ENCODE peak calls at places on chromosomes 5 and 9, in seven cellular contexts. G is midbrain, U is prostate gland, B is transverse colon, N is activated gamma-delta T cell treated with Interleukin-2 at 50 U/mL for 16 hours, H is cardiac muscle cell, O is BE2C. J is an unnamed sample.

GRCh38 chr5:156328176-156328575 is 1.2 kb downstream of the SGCD start:
- DNase-seq in G (no peak), O (no peak), N (no peak), H (no peak), U (no peak), B (no peak), J (no peak)

GRCh38 chr5:145478651-145479050 is 356.5 kb downstream of the PRELID2 start:
- DNase-seq in G (no peak), N (no peak), H (no peak), B (no peak), U (no peak), O (no peak), J (no peak)

GRCh38 chr5:93532370-93532769 is 48.6 kb downstream of the NR2F1-AS1 start:
- DNase-seq in B (peak; percentile 47), H (peak; percentile 98), G (peak; percentile 76), O (no peak), N (no peak), U (peak; percentile 26), J (no peak)

GRCh38 chr9:70352356-70352755 is 62.1 kb downstream of the KLF9 start:
- DNase-seq in N (no peak), B (no peak), O (no peak), G (no peak), H (peak; percentile 54), U (no peak), J (no peak)

GRCh38 chr5:111201705-111202104 is 22.5 kb upstream of the CAMK4 start:
- DNase-seq in G (no peak), N (no peak), H (no peak), O (no peak), B (no peak), U (no peak), J (no peak)

GRCh38 chr5:132134384-132134783 is 60.8 kb downstream of the CSF2 start:
- DNase-seq in N (no peak), B (no peak), G (no peak), U (no peak), H (peak; percentile 40), O (no peak), J (no peak)

GRCh38 chr5:55191165-55191564 is 18.2 kb upstream of the CDC20B start:
- DNase-seq in U (no peak), N (no peak), O (no peak), B (no peak), G (no peak), H (no peak), J (no peak)

GRCh38 chr9:123929177-123929869 is 603 bp downstream of the DENND1A start:
- DNase-seq in G (peak; percentile 44), N (peak; percentile 7), O (no peak), B (peak; percentile 44), H (no peak), U (no peak), J (no peak)

GRCh38 chr9:14296462-14296861 is 17.5 kb downstream of the NFIB start:
- DNase-seq in B (no peak), N (no peak), H (no peak), G (no peak), O (peak; percentile 32), U (no peak), J (no peak)

GRCh38 chr9:131732061-131732526 is 7.8 kb downstream of the RAPGEF1 start:
- DNase-seq in U (peak; percentile 87), N (no peak), H (no peak), G (no peak), O (no peak), B (peak; percentile 57), J (no peak)

GRCh38 chr5:54644226-54644625 is 126.7 kb downstream of the SNX18 start:
- DNase-seq in H (peak; percentile 63), O (no peak), U (no peak), N (no peak), G (no peak), B (no peak), J (no peak)

GRCh38 chr5:90248640-90249039 is 160.9 kb downstream of the CETN3 start:
- DNase-seq in G (no peak), N (no peak), U (no peak), B (no peak), H (no peak), O (no peak), J (no peak)

GRCh38 chr9:103713631-103714030 is 380.5 kb upstream of the SMC2 start:
- DNase-seq in N (no peak), H (peak; percentile 34), U (no peak), O (no peak), B (no peak), G (no peak), J (no peak)

GRCh38 chr5:35096209-35096608 is 48.5 kb upstream of the AGXT2 start:
- DNase-seq in N (no peak), O (no peak), U (no peak), G (no peak), B (no peak), H (peak; percentile 8), J (no peak)

GRCh38 chr9:33081128-33081851 is 4.8 kb upstream of the SMU1 start:
- DNase-seq in U (peak; percentile 79), H (peak; percentile 93), O (peak; percentile 70), N (peak; percentile 56), B (peak; percentile 54), G (peak; percentile 68), J (peak; percentile 85)

J was measured in SK-N-DZ.